ENCODE peak calls at places on chromosomes 11 and 22, in ten cellular contexts. O is ascending aorta, D is body of pancreas, N is Peyer's patch, L is right atrium auricular region, C is fibroblast of lung, F is GM23338, I is mucosa of descending colon, S is tibial nerve, X is pancreas. K is an unnamed sample.

GRCh38 chr11:34564406-34564805 is 50.8 kb upstream of the ELF5 start:
- DNase-seq in O (no peak), D (no peak), N (no peak), L (no peak), C (no peak), F (peak; percentile 42), I (no peak), S (no peak), X (no peak), K (no peak)

GRCh38 chr11:123559418-123559817 is 95.0 kb downstream of the SCN3B start:
- DNase-seq in O (no peak), D (no peak), N (no peak), L (no peak), C (peak; percentile 14), F (no peak), I (no peak), S (no peak), X (no peak), K (no peak)

GRCh38 chr11:123594921-123595320 is 59.5 kb downstream of the SCN3B start:
- DNase-seq in O (no peak), D (no peak), N (no peak), L (no peak), C (no peak), F (no peak), I (no peak), S (no peak), X (no peak), K (no peak)

GRCh38 chr11:11004069-11004468 is 146.2 kb upstream of the ZBED5 start:
- DNase-seq in O (no peak), D (no peak), N (no peak), L (no peak), C (no peak), F (no peak), I (no peak), S (no peak), X (no peak), K (no peak)

GRCh38 chr11:9263840-9264380 is 1.2 kb downstream of the DENND5A start:
- DNase-seq in O (no peak), D (no peak), N (no peak), L (no peak), C (peak; percentile 48), F (no peak), I (no peak), S (no peak), X (no peak), K (no peak)

GRCh38 chr11:46674463-46675287 is 25.7 kb downstream of the ARHGAP1 start:
- DNase-seq in O (no peak), D (peak; percentile 28), N (peak; percentile 20), L (no peak), C (no peak), F (peak; percentile 92), I (no peak), S (no peak), X (peak; percentile 53), K (no peak)

GRCh38 chr11:91041626-91042025 is 818.8 kb upstream of the CHORDC1 start:
- DNase-seq in O (no peak), D (no peak), N (no peak), L (no peak), C (peak; percentile 44), F (no peak), I (no peak), S (no peak), X (no peak), K (no peak)

GRCh38 chr22:45672564-45673481 is 1.2 kb downstream of the ATXN10 start:
- DNase-seq in O (no peak), D (no peak), N (no peak), L (no peak), C (no peak), F (no peak), I (no peak), S (no peak), X (no peak), K (no peak)

GRCh38 chr11:56909563-56909962 is 79.2 kb upstream of the OR5AK2 start:
- DNase-seq in O (no peak), D (no peak), N (no peak), L (no peak), C (no peak), F (no peak), I (no peak), S (no peak), X (no peak), K (no peak)

GRCh38 chr11:57568330-57568766 is 876 bp upstream of the UBE2L6 start:
- DNase-seq in O (no peak), D (peak; percentile 77), N (no peak), L (peak; percentile 82), C (peak; percentile 79), F (peak; percentile 93), I (no peak), S (peak; percentile 90), X (peak; percentile 91), K (no peak)

DNA sequence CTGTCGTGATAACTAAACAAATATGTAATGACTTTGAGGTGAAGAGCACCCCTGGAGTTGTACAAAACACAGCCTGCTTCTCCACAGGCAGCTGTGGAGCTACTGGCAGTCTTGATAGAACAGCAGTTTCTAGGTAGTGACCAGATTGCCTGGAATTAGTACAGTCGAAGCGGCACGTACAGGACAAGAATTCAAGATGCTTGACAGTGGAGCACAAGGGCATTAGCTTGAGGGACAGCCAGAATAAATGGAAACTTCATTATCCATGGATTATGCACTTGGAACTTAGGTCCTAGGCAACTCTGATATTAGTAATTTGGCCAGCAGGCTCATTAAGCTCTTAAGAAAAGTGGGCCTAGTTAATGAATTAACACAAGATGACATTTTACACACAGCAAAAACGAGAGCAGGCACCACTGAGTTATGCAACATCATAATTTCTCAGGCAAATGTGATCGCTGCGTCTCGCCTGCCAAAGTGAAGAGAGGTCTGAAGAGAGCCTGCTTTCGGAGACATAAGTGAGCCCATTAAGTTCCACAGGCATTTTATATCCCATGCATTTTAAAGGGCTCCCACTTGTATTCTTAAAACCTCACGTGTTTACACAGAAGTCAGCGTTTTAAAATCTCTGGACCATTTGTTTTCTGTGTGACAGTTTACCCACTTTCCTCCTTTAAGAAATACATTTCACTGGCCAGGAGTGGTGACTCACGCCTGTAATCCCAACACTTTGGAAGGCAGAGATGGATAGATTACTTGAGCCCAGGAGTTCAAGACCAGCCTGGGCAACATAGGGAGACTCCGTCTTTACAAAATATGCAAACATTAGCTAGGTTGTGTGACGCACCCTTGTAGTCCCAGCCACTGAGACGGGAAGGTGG is 66.2 kb downstream of the COMMD9 start:
- DNase-seq in O (no peak), D (peak; percentile 14), N (no peak), L (no peak), C (peak; percentile 67), F (no peak), I (no peak), S (no peak), X (no peak), K (no peak)
- H3K4me1 ChIP-seq in O (no peaks in the 10 kb centered on the region), D (no peaks in the 10 kb centered on the region), N (no peaks in the 10 kb centered on the region), L (no peaks in the 10 kb centered on the region), C (no peaks in the 10 kb centered on the region), F (no peaks in the 10 kb centered on the region), I (no peaks in the 10 kb centered on the region), S (no peaks in the 10 kb centered on the region), X (no peaks in the 10 kb centered on the region), K (no peaks in the 10 kb centered on the region)

GRCh38 chr11:120224872-120225371 is 14.1 kb downstream of the OAF start:
- DNase-seq in O (no peak), D (no peak), N (no peak), L (no peak), C (no peak), F (no peak), I (peak; percentile 53), S (no peak), X (no peak), K (no peak)

GRCh38 chr11:120227228-120227852 is 12.6 kb upstream of the POU2F3 start:
- DNase-seq in O (no peak), D (no peak), N (no peak), L (no peak), C (no peak), F (no peak), I (peak; percentile 38), S (no peak), X (no peak), K (no peak)

GRCh38 chr11:120226242-120226641 is 13.7 kb upstream of the POU2F3 start:
- DNase-seq in O (no peak), D (no peak), N (no peak), L (no peak), C (no peak), F (no peak), I (peak; percentile 36), S (no peak), X (no peak), K (no peak)

GRCh38 chr11:120225372-120225909 is 14.5 kb upstream of the POU2F3 start:
- DNase-seq in O (no peak), D (no peak), N (no peak), L (no peak), C (peak; percentile 49), F (no peak), I (peak; percentile 52), S (no peak), X (no peak), K (no peak)

GRCh38 chr11:120226714-120227113 is 13.2 kb upstream of the POU2F3 start:
- DNase-seq in O (no peak), D (no peak), N (no peak), L (no peak), C (no peak), F (no peak), I (peak; percentile 41), S (no peak), X (no peak), K (no peak)
- H3K4me3 ChIP-seq in O (no peak overlapping the region), D (no peak overlapping the region), N (no peak overlapping the region), L (no peak overlapping the region), C (no peak overlapping the region), F (no peak overlapping the region), I (no peak overlapping the region), S (no peak overlapping the region), X (no peak overlapping the region), K (no peak overlapping the region)

DNA sequence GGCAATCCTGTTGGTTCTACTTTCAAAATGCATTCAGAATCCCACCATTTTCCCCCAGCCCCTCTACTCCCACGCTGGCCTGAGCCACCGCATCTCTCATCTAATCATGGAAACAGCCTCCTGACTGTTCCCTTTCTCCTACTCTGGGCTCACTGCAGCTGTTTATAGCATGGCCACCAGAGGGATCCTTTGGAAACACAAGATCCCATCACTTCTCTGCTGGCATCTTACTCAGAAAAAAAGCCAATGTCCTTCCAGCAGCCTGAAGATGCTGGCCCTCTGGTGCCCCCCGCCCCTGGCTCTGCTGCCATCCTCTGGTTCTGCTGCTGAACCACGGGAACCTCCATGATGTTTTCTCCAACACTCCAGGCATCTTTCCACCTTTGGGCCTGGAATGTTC is 11.1 kb downstream of the MS4A8 start:
- DNase-seq in O (no peak), D (no peak), N (no peak), L (no peak), C (no peak), F (peak; percentile 66), I (no peak), S (no peak), X (no peak), K (no peak)
- TF ChIP-seq CTCF in O (no peak), D (no peak), N (peak; percentile 35), L (no peak), C (no peak), F (peak; percentile 54), I (no peak), S (no peak), X (no peak), K (no peak)

DNA sequence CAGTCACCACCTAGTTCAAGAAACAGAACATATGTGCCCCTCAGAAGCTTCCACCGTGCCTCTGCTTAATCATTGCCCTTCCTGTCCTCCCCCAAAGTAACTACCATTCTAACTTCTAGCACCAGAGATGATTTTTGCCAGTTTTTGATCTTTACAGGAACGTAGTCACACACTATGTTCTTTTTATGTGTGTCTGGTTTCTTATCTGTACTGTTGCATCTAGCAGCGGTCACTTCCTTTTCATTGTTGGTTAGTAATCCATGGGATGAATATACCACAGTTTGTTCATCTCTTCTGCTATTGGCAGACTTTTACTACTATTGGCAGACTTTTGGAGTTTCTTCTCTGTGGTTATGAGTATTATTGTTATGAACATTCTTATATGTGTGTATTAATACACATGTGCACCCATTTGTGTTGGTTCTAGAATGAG is 34.6 kb downstream of the SPECC1L start:
- DNase-seq in O (no peak), D (no peak), N (no peak), L (no peak), C (no peak), F (no peak), I (no peak), S (no peak), X (no peak), K (no peak)
- H3K4me1 ChIP-seq in O (peaks cover 16% of the 10 kb centered on the region), D (peaks cover 45% of the 10 kb centered on the region), N (peaks cover 4% of the 10 kb centered on the region), L (no peaks in the 10 kb centered on the region), C (peaks cover 14% of the 10 kb centered on the region), F (no peaks in the 10 kb centered on the region), I (peaks cover 35% of the 10 kb centered on the region), S (peaks cover 49% of the 10 kb centered on the region), X (peaks cover 45% of the 10 kb centered on the region), K (peaks cover 32% of the 10 kb centered on the region)

K was measured in thoracic aorta.